ENCODE peak calls at places on chromosomes 3 and 15, in ten cellular contexts. C is right cardiac atrium; Q is T47D; F is stimulated activated CD8-positive, alpha-beta memory T cell treated with anti-CD3 and anti-CD28 coated beads, Interleukin-7, amount 100 ng/mL, for 24 hours; L is D341Med; S is NCI-H1417; V is hypothalamus; Y is AG09309; H is NCI-H345; B is GM04504. D is an unnamed sample.

GRCh38 chr3:178709047-178709446 is 172.8 kb downstream of the KCNMB2 start:
- DNase-seq in V (no peak), F (no peak), H (no peak), C (no peak), L (no peak), B (no peak), Q (no peak), S (no peak), Y (no peak), D (no peak)

GRCh38 chr3:25856902-25857518 is 67.1 kb downstream of the OXSM start:
- DNase-seq in Q (peak), F (no peak), Y (peak), L (peak), C (no peak), H (no peak), S (peak), B (peak), V (no peak), D (no peak)

GRCh38 chr15:23372284-23372683 is 17.7 kb downstream of the GOLGA8S start:
- DNase-seq in S (no peak), F (no peak), L (no peak), B (no peak), C (peak), V (no peak), Q (no peak), Y (no peak), H (no peak), D (no peak)

GRCh38 chr3:24199775-24200247 is 254.7 kb downstream of the NR1D2 start:
- DNase-seq in Q (no peak), C (no peak), B (peak), S (no peak), V (no peak), Y (peak), F (no peak), L (no peak), H (no peak), D (no peak)

GRCh38 chr3:49614936-49615335 is 59.2 kb upstream of the APEH start:
- DNase-seq in Y (no peak), F (no peak), V (no peak), C (no peak), B (no peak), H (no peak), Q (no peak), L (no peak), S (no peak), D (no peak)

GRCh38 chr3:129310111-129310601 is 31.5 kb downstream of the HMCES start:
- DNase-seq in H (no peak), B (no peak), Q (peak), C (no peak), Y (no peak), S (no peak), L (no peak), F (no peak), V (no peak), D (peak)

GRCh38 chr3:14647976-14648955 is 3.3 kb upstream of the CCDC174 start:
- DNase-seq in H (no peak), L (no peak), B (no peak), S (no peak), C (peak), F (no peak), Q (no peak), V (no peak), Y (no peak), D (no peak)

GRCh38 chr3:108407858-108408257 is 102.5 kb downstream of the MYH15 start:
- DNase-seq in B (no peak), V (no peak), H (no peak), C (no peak), Y (no peak), F (no peak), S (no peak), L (no peak), Q (no peak), D (no peak)

GRCh38 chr3:179260949-179261765 is 10.2 kb upstream of the KCNMB3 start:
- DNase-seq in V (peak), Y (peak), S (peak), H (peak), L (peak), C (peak), F (peak), Q (peak), B (peak), D (peak)

GRCh38 chr3:66048051-66048395 is 9.3 kb upstream of the MAGI1 start:
- DNase-seq in Y (no peak), C (no peak), S (no peak), B (no peak), Q (no peak), H (no peak), F (no peak), V (no peak), L (no peak), D (no peak)

GRCh38 chr15:37824717-37825382 is 109.6 kb upstream of the TMCO5A start:
- DNase-seq in Y (peak), C (peak), B (peak), V (no peak), L (no peak), Q (no peak), F (no peak), H (no peak), S (no peak), D (no peak)

GRCh38 chr3:193826126-193826795 is 233.3 kb downstream of the OPA1 start:
- DNase-seq in Y (no peak), S (no peak), H (peak), C (peak), V (no peak), Q (no peak), L (no peak), B (peak), F (no peak), D (no peak)

GRCh38 chr15:56837281-56837680 is 81.2 kb upstream of the TCF12 start:
- DNase-seq in S (no peak), H (no peak), C (no peak), Y (peak), Q (no peak), V (no peak), L (no peak), F (no peak), B (no peak), D (no peak)

GRCh38 chr3:3778641-3779270 is 20.5 kb upstream of the LRRN1 start:
- DNase-seq in Q (no peak), F (no peak), S (no peak), Y (no peak), C (no peak), V (no peak), L (no peak), H (no peak), B (no peak), D (no peak)

GRCh38 chr3:114370537-114371174 is 76.8 kb downstream of the TIGIT start:
- DNase-seq in F (no peak), Y (no peak), H (no peak), B (no peak), V (no peak), C (no peak), S (no peak), Q (no peak), L (no peak), D (peak)

GRCh38 chr15:64667736-64668161 is 107.6 kb downstream of the RBPMS2 start:
- DNase-seq in Q (no peak), B (peak), Y (no peak), C (no peak), F (no peak), S (no peak), L (no peak), H (no peak), V (no peak), D (no peak)

GRCh38 chr3:1404270-1404669 is 311.4 kb downstream of the CNTN6 start:
- DNase-seq in Y (no peak), L (no peak), S (peak), C (no peak), Q (peak), H (peak), F (no peak), B (no peak), V (no peak), D (peak)

GRCh38 chr3:102078864-102079808 is 229.8 kb downstream of the NFKBIZ start:
- DNase-seq in V (no peak), B (no peak), L (no peak), F (no peak), C (no peak), Y (no peak), S (no peak), H (no peak), Q (peak), D (no peak)

GRCh38 chr3:67920311-67920710 is 265.9 kb upstream of the SUCLG2 start:
- DNase-seq in F (no peak), S (no peak), C (no peak), V (no peak), B (no peak), H (no peak), Y (no peak), L (no peak), Q (no peak), D (no peak)

GRCh38 chr3:131564812-131565211 is 62.0 kb upstream of the MRPL3 start:
- DNase-seq in L (no peak), F (no peak), V (no peak), Q (no peak), Y (no peak), S (no peak), B (no peak), C (no peak), H (no peak), D (no peak)

GRCh38 chr3:69806735-69807438 is 67.6 kb downstream of the MITF start:
- DNase-seq in Y (peak), C (no peak), H (no peak), S (no peak), V (no peak), B (peak), L (no peak), Q (no peak), F (no peak), D (no peak)

GRCh38 chr3:126392246-126392645 is 2.5 kb upstream of the CFAP100 start:
- DNase-seq in L (no peak), Q (no peak), C (no peak), Y (no peak), S (no peak), F (no peak), V (no peak), H (no peak), B (no peak), D (no peak)

GRCh38 chr3:31275038-31275562 is 257.6 kb upstream of the STT3B start:
- DNase-seq in Y (peak), B (peak), S (no peak), V (no peak), F (no peak), L (no peak), C (no peak), Q (peak), H (no peak), D (no peak)

GRCh38 chr15:40847225-40847961 is 3.5 kb downstream of the SPINT1 start:
- DNase-seq in L (peak), F (no peak), Y (no peak), H (peak), Q (peak), C (peak), S (peak), V (no peak), B (no peak), D (peak)

GRCh38 chr3:83218383-83219200 is 1457.1 kb upstream of the GBE1 start:
- DNase-seq in V (no peak), F (no peak), Y (no peak), L (peak), Q (no peak), C (no peak), H (no peak), B (no peak), S (no peak), D (peak)

GRCh38 chr15:80694624-80695098 is 449 bp upstream of the ABHD17C start:
- DNase-seq in Y (no peak), S (no peak), H (peak), C (peak), Q (peak), B (no peak), L (no peak), F (no peak), V (no peak), D (peak)

GRCh38 chr15:69929905-69930630 is 167.6 kb downstream of the TLE3 start:
- DNase-seq in V (no peak), B (no peak), S (no peak), F (no peak), L (no peak), C (no peak), H (no peak), Y (no peak), Q (peak), D (peak)

GRCh38 chr3:27728195-27729087 is 6.3 kb upstream of the EOMES start:
- DNase-seq in F (no peak), H (peak), L (peak), S (peak), Q (peak), C (no peak), V (no peak), B (no peak), Y (no peak), D (peak)

GRCh38 chr3:160677459-160677901 is 520 bp downstream of the ARL14 start:
- DNase-seq in C (no peak), B (no peak), Y (no peak), F (no peak), Q (peak), S (no peak), H (no peak), L (no peak), V (no peak), D (no peak)

GRCh38 chr3:37768107-37768809 is 93.4 kb upstream of the CTDSPL start:
- DNase-seq in C (no peak), H (peak), S (peak), V (no peak), B (no peak), Q (no peak), Y (no peak), F (no peak), L (no peak), D (no peak)